ENCODE peak calls at places on chromosomes 7 and 10, in five cellular contexts. One of them, this sample, is unnamed.

GRCh38 chr7:142813262-142813661 is 41.6 kb upstream of the EPHB6 start:
- DNase-seq in GM23338: peak; percentile 86
- DNase-seq in stomach: no peak
- DNase-seq in brain microvascular endothelial cell: peak; percentile 94
- DNase-seq in endodermal cell: peak; percentile 91
- DNase-seq in this sample: no peak

GRCh38 chr10:125881192-125881591 is at the start of gene DHX32:
- DNase-seq in stomach: no peak
- DNase-seq in brain microvascular endothelial cell: no peak
- DNase-seq in GM23338: peak; percentile 91
- DNase-seq in endodermal cell: peak; percentile 88
- DNase-seq in this sample: no peak

GRCh38 chr10:79243211-79244067 is 103.8 kb upstream of the PPIF start:
- DNase-seq in brain microvascular endothelial cell: no peak
- DNase-seq in GM23338: peak; percentile 80
- DNase-seq in endodermal cell: peak; percentile 87
- DNase-seq in stomach: peak; percentile 46
- DNase-seq in this sample: peak; percentile 85

GRCh38 chr7:116592445-116592844 is 67.6 kb downstream of the CAV1 start:
- DNase-seq in stomach: peak; percentile 48
- DNase-seq in GM23338: no peak
- DNase-seq in endodermal cell: no peak
- DNase-seq in brain microvascular endothelial cell: no peak
- DNase-seq in this sample: no peak

GRCh38 chr10:27822286-27822685 is 76.7 kb upstream of the MKX start:
- DNase-seq in endodermal cell: no peak
- DNase-seq in brain microvascular endothelial cell: peak; percentile 50
- DNase-seq in GM23338: no peak
- DNase-seq in stomach: no peak
- DNase-seq in this sample: no peak

GRCh38 chr7:88522771-88523316 is 216.2 kb upstream of the STEAP4 start:
- DNase-seq in stomach: no peak
- DNase-seq in GM23338: peak; percentile 3
- DNase-seq in brain microvascular endothelial cell: no peak
- DNase-seq in endodermal cell: no peak
- DNase-seq in this sample: no peak

GRCh38 chr10:115030483-115031200 is 62.5 kb upstream of the ATRNL1 start:
- DNase-seq in stomach: no peak
- DNase-seq in endodermal cell: no peak
- DNase-seq in brain microvascular endothelial cell: no peak
- DNase-seq in GM23338: no peak
- DNase-seq in this sample: no peak

GRCh38 chr7:66930341-66930740 is 9.3 kb downstream of the TMEM248 start:
- DNase-seq in endodermal cell: peak; percentile 87
- DNase-seq in stomach: no peak
- DNase-seq in GM23338: peak; percentile 84
- DNase-seq in brain microvascular endothelial cell: peak; percentile 36
- DNase-seq in this sample: no peak

GRCh38 chr10:43211030-43211429 is 55.8 kb downstream of the RASGEF1A start:
- DNase-seq in brain microvascular endothelial cell: peak; percentile 20
- DNase-seq in stomach: no peak
- DNase-seq in GM23338: no peak
- DNase-seq in endodermal cell: peak; percentile 34
- DNase-seq in this sample: no peak

GRCh38 chr10:4254101-4254994 is 469.3 kb upstream of the KLF6 start:
- DNase-seq in GM23338: no peak
- DNase-seq in endodermal cell: no peak
- DNase-seq in stomach: no peak
- DNase-seq in brain microvascular endothelial cell: peak; percentile 71
- DNase-seq in this sample: no peak

GRCh38 chr10:79984851-79985250 is 35.9 kb upstream of the SFTPD start:
- DNase-seq in stomach: no peak
- DNase-seq in endodermal cell: peak; percentile 57
- DNase-seq in brain microvascular endothelial cell: no peak
- DNase-seq in GM23338: no peak
- DNase-seq in this sample: peak; percentile 88

GRCh38 chr7:149880871-149881301 is 7.1 kb downstream of the ATP6V0E2 start:
- DNase-seq in endodermal cell: peak; percentile 30
- DNase-seq in brain microvascular endothelial cell: no peak
- DNase-seq in stomach: no peak
- DNase-seq in GM23338: no peak
- DNase-seq in this sample: no peak

GRCh38 chr7:140656548-140657515 is 15.9 kb upstream of the ADCK2 start:
- DNase-seq in stomach: peak; percentile 80
- DNase-seq in endodermal cell: no peak
- DNase-seq in brain microvascular endothelial cell: peak; percentile 67
- DNase-seq in GM23338: no peak
- DNase-seq in this sample: peak; percentile 66

GRCh38 chr7:35004531-35005096 is 32.7 kb downstream of the DPY19L1 start:
- DNase-seq in endodermal cell: no peak
- DNase-seq in GM23338: no peak
- DNase-seq in stomach: no peak
- DNase-seq in brain microvascular endothelial cell: peak; percentile 36
- DNase-seq in this sample: no peak

GRCh38 chr7:27123021-27123476 is 7.5 kb downstream of the HOXA4 start:
- DNase-seq in stomach: no peak
- DNase-seq in brain microvascular endothelial cell: no peak
- DNase-seq in endodermal cell: no peak
- DNase-seq in GM23338: peak; percentile 54
- DNase-seq in this sample: no peak

GRCh38 chr10:43376828-43377227 is 5.4 kb downstream of the FXYD4 start:
- DNase-seq in GM23338: no peak
- DNase-seq in endodermal cell: peak; percentile 68
- DNase-seq in brain microvascular endothelial cell: no peak
- DNase-seq in stomach: no peak
- DNase-seq in this sample: no peak

GRCh38 chr7:128003179-128003578 is 28.1 kb downstream of the LRRC4 start:
- DNase-seq in stomach: no peak
- DNase-seq in endodermal cell: no peak
- DNase-seq in brain microvascular endothelial cell: no peak
- DNase-seq in GM23338: no peak
- DNase-seq in this sample: no peak

GRCh38 chr7:52500796-52501195 is 534.6 kb upstream of the POM121L12 start:
- DNase-seq in brain microvascular endothelial cell: no peak
- DNase-seq in GM23338: no peak
- DNase-seq in endodermal cell: no peak
- DNase-seq in stomach: no peak
- DNase-seq in this sample: no peak

GRCh38 chr10:97065686-97066679 is 119.8 kb downstream of the SLIT1 start:
- DNase-seq in GM23338: peak; percentile 67
- DNase-seq in stomach: no peak
- DNase-seq in brain microvascular endothelial cell: no peak
- DNase-seq in endodermal cell: peak; percentile 82
- DNase-seq in this sample: peak; percentile 9

GRCh38 chr10:14740684-14741247 is 33.9 kb downstream of the FAM107B start:
- DNase-seq in brain microvascular endothelial cell: no peak
- DNase-seq in stomach: no peak
- DNase-seq in GM23338: no peak
- DNase-seq in endodermal cell: no peak
- DNase-seq in this sample: no peak

GRCh38 chr7:11540271-11540761 is 291.7 kb downstream of the THSD7A start:
- DNase-seq in endodermal cell: no peak
- DNase-seq in GM23338: no peak
- DNase-seq in stomach: no peak
- DNase-seq in brain microvascular endothelial cell: no peak
- DNase-seq in this sample: no peak

GRCh38 chr10:35443858-35444257 is 107.5 kb downstream of the CCNY start:
- DNase-seq in brain microvascular endothelial cell: no peak
- DNase-seq in GM23338: no peak
- DNase-seq in stomach: no peak
- DNase-seq in endodermal cell: no peak
- DNase-seq in this sample: no peak

GRCh38 chr10:50653142-50653541 is 29.4 kb upstream of the SGMS1 start:
- DNase-seq in brain microvascular endothelial cell: no peak
- DNase-seq in stomach: no peak
- DNase-seq in GM23338: peak; percentile 12
- DNase-seq in endodermal cell: no peak
- DNase-seq in this sample: peak; percentile 24

GRCh38 chr10:69333205-69333604 is 54.9 kb downstream of the HK1 start:
- DNase-seq in GM23338: peak; percentile 81
- DNase-seq in endodermal cell: peak; percentile 89
- DNase-seq in brain microvascular endothelial cell: peak; percentile 29
- DNase-seq in stomach: peak; percentile 84
- DNase-seq in this sample: no peak
- TF ChIP-seq CTCF in GM23338: peak; percentile 18
- TF ChIP-seq CTCF in endodermal cell: peak; percentile 77
- TF ChIP-seq CTCF in brain microvascular endothelial cell: peak; percentile 57
- TF ChIP-seq CTCF in stomach: no peak
- TF ChIP-seq CTCF in this sample: no peak

GRCh38 chr10:94420516-94420915 is 18.2 kb downstream of the TBC1D12 start:
- DNase-seq in stomach: no peak
- DNase-seq in brain microvascular endothelial cell: no peak
- DNase-seq in endodermal cell: no peak
- DNase-seq in GM23338: no peak
- DNase-seq in this sample: no peak
- TF ChIP-seq CTCF in stomach: no peak
- TF ChIP-seq CTCF in brain microvascular endothelial cell: no peak
- TF ChIP-seq CTCF in endodermal cell: no peak
- TF ChIP-seq CTCF in GM23338: no peak
- TF ChIP-seq CTCF in this sample: no peak

GRCh38 chr7:45001826-45002225 is 1.8 kb downstream of the CCM2 start:
- DNase-seq in GM23338: no peak
- DNase-seq in stomach: no peak
- DNase-seq in brain microvascular endothelial cell: no peak
- DNase-seq in endodermal cell: no peak
- DNase-seq in this sample: no peak

GRCh38 chr7:45000096-45001032 is at the start of gene CCM2:
- DNase-seq in stomach: peak; percentile 43
- DNase-seq in brain microvascular endothelial cell: no peak
- DNase-seq in endodermal cell: no peak
- DNase-seq in GM23338: peak; percentile 64
- DNase-seq in this sample: no peak

GRCh38 chr7:45001138-45001694 is 1.2 kb downstream of the CCM2 start:
- DNase-seq in endodermal cell: peak; percentile 68
- DNase-seq in brain microvascular endothelial cell: no peak
- DNase-seq in stomach: no peak
- DNase-seq in GM23338: peak; percentile 71
- DNase-seq in this sample: peak; percentile 83

GRCh38 chr7:44998153-44998871 is 1.7 kb upstream of the CCM2 start:
- DNase-seq in stomach: no peak
- DNase-seq in GM23338: no peak
- DNase-seq in brain microvascular endothelial cell: no peak
- DNase-seq in endodermal cell: no peak
- DNase-seq in this sample: no peak

DNA sequence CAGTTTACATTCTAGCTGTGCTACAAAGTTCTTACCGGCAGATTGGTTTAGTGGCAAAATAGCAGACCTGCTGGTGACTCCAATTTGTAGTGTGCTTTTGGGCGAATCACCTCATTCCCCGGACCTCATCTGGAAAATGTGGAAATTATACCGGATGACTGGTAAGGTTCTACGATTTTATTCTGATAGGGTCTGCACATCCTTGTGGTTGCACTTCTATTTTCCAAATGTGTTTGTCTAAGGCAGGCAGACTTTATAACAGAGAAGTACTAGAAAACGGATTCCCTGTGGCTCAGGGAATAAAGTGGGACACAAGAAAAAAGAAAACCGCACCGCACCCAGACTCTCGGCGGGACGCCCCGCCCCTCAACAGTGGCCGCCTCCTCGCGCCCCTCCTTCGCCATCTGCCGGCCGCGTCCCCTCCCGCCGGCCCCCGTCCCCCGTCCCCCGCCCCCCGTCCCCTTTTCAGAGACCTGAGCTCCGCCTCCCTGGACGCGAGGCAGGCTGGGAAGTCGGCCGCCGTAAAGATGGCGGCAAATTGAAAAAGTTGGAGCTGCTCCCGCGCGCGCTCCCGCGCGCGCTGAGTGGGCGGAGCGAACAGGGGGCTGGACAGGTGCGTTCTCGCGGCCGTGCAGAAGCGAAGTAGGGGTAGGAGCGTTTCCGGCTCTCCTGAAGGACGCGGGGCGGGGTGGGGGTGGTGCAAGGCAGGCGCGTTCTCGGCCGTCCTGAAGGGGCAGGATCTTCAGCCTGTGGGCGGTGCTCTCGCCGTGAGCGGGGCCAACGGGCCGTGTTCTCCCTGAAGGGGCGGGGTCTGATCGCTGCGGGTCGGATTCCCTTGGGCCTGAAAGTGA is 531 bp upstream of the CCM2 start:
- DNase-seq in GM23338: peak; percentile 99
- DNase-seq in brain microvascular endothelial cell: peak; percentile 99
- DNase-seq in endodermal cell: peak; percentile 100
- DNase-seq in stomach: peak; percentile 99
- DNase-seq in this sample: peak; percentile 100
- TF ChIP-seq CTCF in GM23338: no peak
- TF ChIP-seq CTCF in brain microvascular endothelial cell: no peak
- TF ChIP-seq CTCF in endodermal cell: peak; percentile 24
- TF ChIP-seq CTCF in stomach: no peak
- TF ChIP-seq CTCF in this sample: no peak

GRCh38 chr7:152619027-152619739 is 56.8 kb downstream of the XRCC2 start:
- DNase-seq in brain microvascular endothelial cell: no peak
- DNase-seq in stomach: no peak
- DNase-seq in endodermal cell: no peak
- DNase-seq in GM23338: no peak
- DNase-seq in this sample: no peak

GRCh38 chr7:152617056-152617455 is 58.9 kb downstream of the XRCC2 start:
- DNase-seq in GM23338: no peak
- DNase-seq in endodermal cell: no peak
- DNase-seq in stomach: no peak
- DNase-seq in brain microvascular endothelial cell: no peak
- DNase-seq in this sample: no peak

GRCh38 chr7:152618427-152618826 is 57.5 kb downstream of the XRCC2 start:
- DNase-seq in brain microvascular endothelial cell: no peak
- DNase-seq in endodermal cell: no peak
- DNase-seq in stomach: no peak
- DNase-seq in GM23338: no peak
- DNase-seq in this sample: no peak

DNA sequence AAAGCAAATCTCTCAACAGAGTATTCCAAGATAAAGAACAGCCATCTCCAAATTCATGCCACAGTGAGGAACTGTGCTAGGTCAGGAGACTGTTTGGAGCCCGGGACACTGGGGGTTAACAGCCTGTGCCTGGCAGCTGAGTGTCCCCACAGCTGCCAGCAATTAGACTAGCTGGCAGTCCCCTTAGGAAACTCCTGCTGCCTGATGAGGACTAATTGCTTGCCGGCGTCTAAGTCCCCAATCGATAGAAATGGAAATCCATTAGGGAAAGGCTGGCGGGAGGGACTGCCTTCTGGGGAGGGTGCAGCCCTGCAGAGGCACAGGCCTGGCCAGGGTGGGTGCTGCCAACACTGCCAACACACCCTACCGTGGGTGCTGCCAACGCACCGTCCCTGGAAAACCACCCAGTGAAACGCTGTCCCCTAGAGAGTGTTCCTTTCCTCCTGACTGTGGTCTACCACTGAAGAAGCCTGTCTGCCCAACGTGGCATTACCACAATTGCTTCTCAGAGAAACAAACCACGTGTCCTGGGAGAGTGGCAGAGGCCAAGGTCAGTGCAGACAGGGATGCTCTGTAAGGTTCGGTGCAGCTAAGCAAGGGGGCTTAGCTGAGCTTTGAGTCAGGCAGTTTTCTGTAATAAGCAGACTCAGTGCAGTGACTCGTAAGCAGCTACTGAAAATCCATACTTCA is 60.7 kb downstream of the XRCC2 start:
- DNase-seq in endodermal cell: no peak
- DNase-seq in stomach: peak; percentile 48
- DNase-seq in GM23338: no peak
- DNase-seq in brain microvascular endothelial cell: no peak
- DNase-seq in this sample: no peak
- TF ChIP-seq CTCF in endodermal cell: no peak
- TF ChIP-seq CTCF in stomach: no peak
- TF ChIP-seq CTCF in GM23338: peak; percentile 6
- TF ChIP-seq CTCF in brain microvascular endothelial cell: no peak
- TF ChIP-seq CTCF in this sample: no peak

This sample was measured in activated CD8-positive, alpha-beta T cell treated with anti-CD3 and anti-CD28 coated beads for 36 hours.